ENCODE peak calls at places on chromosomes 11 and 22, in five cellular contexts. One of them, this sample, is unnamed. For H3K4me1, the result is how much of the 10 kb centered on the place peaks cover.

GRCh38 chr11:35714882-35715612 is 52.5 kb downstream of the TRIM44 start:
- DNase-seq in right cardiac atrium: no peak
- DNase-seq in PC-3: peak
- DNase-seq in hepatocyte: peak
- DNase-seq in uterus: no peak
- DNase-seq in this sample: no peak

GRCh38 chr22:50220603-50221409 is 20.0 kb downstream of the SELENOO start:
- DNase-seq in right cardiac atrium: no peak
- DNase-seq in PC-3: no peak
- DNase-seq in hepatocyte: no peak
- DNase-seq in uterus: no peak
- DNase-seq in this sample: no peak

GRCh38 chr11:84437129-84438123 is 1151.3 kb upstream of the CCDC90B start:
- DNase-seq in right cardiac atrium: no peak
- DNase-seq in PC-3: peak
- DNase-seq in hepatocyte: peak
- DNase-seq in uterus: no peak
- DNase-seq in this sample: peak

GRCh38 chr11:124801014-124801413 is 808 bp upstream of the MSANTD2 start:
- DNase-seq in right cardiac atrium: no peak
- DNase-seq in PC-3: peak
- DNase-seq in hepatocyte: peak
- DNase-seq in uterus: no peak
- DNase-seq in this sample: no peak

GRCh38 chr11:75778962-75779361 is 10.4 kb downstream of the DGAT2 start:
- DNase-seq in right cardiac atrium: no peak
- DNase-seq in PC-3: no peak
- DNase-seq in hepatocyte: no peak
- DNase-seq in uterus: no peak
- DNase-seq in this sample: no peak

GRCh38 chr11:128116447-128117240 is 470.7 kb downstream of the ETS1 start:
- DNase-seq in right cardiac atrium: no peak
- DNase-seq in PC-3: peak
- DNase-seq in hepatocyte: no peak
- DNase-seq in uterus: no peak
- DNase-seq in this sample: no peak

GRCh38 chr11:57493507-57494503 is 21.7 kb downstream of the SLC43A1 start:
- DNase-seq in right cardiac atrium: no peak
- DNase-seq in PC-3: peak
- DNase-seq in hepatocyte: peak
- DNase-seq in uterus: peak
- DNase-seq in this sample: peak

GRCh38 chr22:25824828-25825474 is 83.0 kb downstream of the MYO18B start:
- DNase-seq in right cardiac atrium: no peak
- DNase-seq in PC-3: no peak
- DNase-seq in hepatocyte: no peak
- DNase-seq in uterus: no peak
- DNase-seq in this sample: no peak

GRCh38 chr22:19195796-19196731 is 17.5 kb upstream of the SLC25A1 start:
- DNase-seq in right cardiac atrium: no peak
- DNase-seq in PC-3: no peak
- DNase-seq in hepatocyte: no peak
- DNase-seq in uterus: no peak
- DNase-seq in this sample: no peak

GRCh38 chr11:119087747-119088241 is 3.1 kb downstream of the HMBS start:
- DNase-seq in right cardiac atrium: no peak
- DNase-seq in PC-3: peak
- DNase-seq in hepatocyte: no peak
- DNase-seq in uterus: no peak
- DNase-seq in this sample: no peak

GRCh38 chr11:33417121-33417520 is 159.9 kb downstream of the HIPK3 start:
- DNase-seq in right cardiac atrium: no peak
- DNase-seq in PC-3: no peak
- DNase-seq in hepatocyte: no peak
- DNase-seq in uterus: no peak
- DNase-seq in this sample: no peak

GRCh38 chr11:36455658-36456111 is 54.4 kb downstream of the TRAF6 start:
- DNase-seq in right cardiac atrium: peak
- DNase-seq in PC-3: peak
- DNase-seq in hepatocyte: peak
- DNase-seq in uterus: peak
- DNase-seq in this sample: peak

GRCh38 chr22:24727218-24727851 is 47.2 kb downstream of the PIWIL3 start:
- DNase-seq in right cardiac atrium: no peak
- DNase-seq in PC-3: peak
- DNase-seq in hepatocyte: peak
- DNase-seq in uterus: peak
- DNase-seq in this sample: no peak

GRCh38 chr11:1762537-1763302 is 1.0 kb downstream of the CTSD start:
- DNase-seq in right cardiac atrium: no peak
- DNase-seq in PC-3: peak
- DNase-seq in hepatocyte: peak
- DNase-seq in uterus: peak
- DNase-seq in this sample: peak

GRCh38 chr11:86803641-86804040 is 3.3 kb downstream of the PRSS23 start:
- DNase-seq in right cardiac atrium: no peak
- DNase-seq in PC-3: peak
- DNase-seq in hepatocyte: no peak
- DNase-seq in uterus: no peak
- DNase-seq in this sample: no peak

GRCh38 chr11:86807356-86807755 is 7.0 kb downstream of the PRSS23 start:
- DNase-seq in right cardiac atrium: no peak
- DNase-seq in PC-3: no peak
- DNase-seq in hepatocyte: no peak
- DNase-seq in uterus: no peak
- DNase-seq in this sample: no peak

GRCh38 chr11:86806903-86807302 is 6.6 kb downstream of the PRSS23 start:
- DNase-seq in right cardiac atrium: no peak
- DNase-seq in PC-3: no peak
- DNase-seq in hepatocyte: no peak
- DNase-seq in uterus: no peak
- DNase-seq in this sample: no peak

GRCh38 chr11:86804871-86805415 is 4.6 kb downstream of the PRSS23 start:
- DNase-seq in right cardiac atrium: no peak
- DNase-seq in PC-3: no peak
- DNase-seq in hepatocyte: no peak
- DNase-seq in uterus: no peak
- DNase-seq in this sample: no peak

DNA sequence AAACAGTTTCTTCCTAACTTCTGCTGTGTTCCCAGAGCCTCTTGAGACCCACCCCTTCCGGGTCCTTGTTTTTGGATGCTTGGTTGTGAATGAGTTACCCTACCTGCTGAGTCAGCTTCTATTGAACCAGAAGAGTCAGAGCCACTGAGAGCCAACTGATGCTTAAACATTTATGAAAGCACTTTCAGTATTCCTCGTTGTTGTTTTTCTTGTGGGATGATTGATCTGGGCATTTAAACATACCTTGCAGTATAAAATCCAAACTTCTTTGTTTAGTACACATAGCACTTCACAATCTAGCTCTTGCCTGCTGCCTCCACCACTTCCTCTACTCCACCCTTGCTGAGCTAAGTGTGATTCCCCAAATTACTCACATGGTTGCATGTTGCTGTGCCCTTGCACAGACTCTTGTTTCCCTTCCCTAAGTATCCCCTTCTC is 5.5 kb downstream of the PRSS23 start:
- DNase-seq in right cardiac atrium: no peak
- DNase-seq in PC-3: peak
- DNase-seq in hepatocyte: no peak
- DNase-seq in uterus: no peak
- DNase-seq in this sample: no peak
- H3K27ac ChIP-seq in right cardiac atrium: no peak
- H3K27ac ChIP-seq in PC-3: peak
- H3K27ac ChIP-seq in hepatocyte: no peak
- H3K27ac ChIP-seq in uterus: peak
- H3K27ac ChIP-seq in this sample: peak

GRCh38 chr11:42023267-42023666 is 563.8 kb upstream of the LRRC4C start:
- DNase-seq in right cardiac atrium: no peak
- DNase-seq in PC-3: no peak
- DNase-seq in hepatocyte: no peak
- DNase-seq in uterus: no peak
- DNase-seq in this sample: no peak

GRCh38 chr11:42025404-42025803 is 566.0 kb upstream of the LRRC4C start:
- DNase-seq in right cardiac atrium: no peak
- DNase-seq in PC-3: no peak
- DNase-seq in hepatocyte: no peak
- DNase-seq in uterus: no peak
- DNase-seq in this sample: no peak

GRCh38 chr11:42021919-42022318 is 562.5 kb upstream of the LRRC4C start:
- DNase-seq in right cardiac atrium: no peak
- DNase-seq in PC-3: no peak
- DNase-seq in hepatocyte: no peak
- DNase-seq in uterus: no peak
- DNase-seq in this sample: no peak
- H3K4me1 ChIP-seq in right cardiac atrium: under half
- H3K4me1 ChIP-seq in PC-3: under half
- H3K4me1 ChIP-seq in hepatocyte: under half
- H3K4me1 ChIP-seq in uterus: under half
- H3K4me1 ChIP-seq in this sample: under half

GRCh38 chr22:23226497-23226850 is 46.2 kb downstream of the BCR start:
- DNase-seq in right cardiac atrium: no peak
- DNase-seq in PC-3: peak
- DNase-seq in hepatocyte: no peak
- DNase-seq in uterus: no peak
- DNase-seq in this sample: no peak
- H3K27ac ChIP-seq in right cardiac atrium: peak
- H3K27ac ChIP-seq in PC-3: peak
- H3K27ac ChIP-seq in hepatocyte: no peak
- H3K27ac ChIP-seq in uterus: peak
- H3K27ac ChIP-seq in this sample: peak

GRCh38 chr11:92297551-92298237 is 73.1 kb downstream of the FAT3 start:
- DNase-seq in right cardiac atrium: no peak
- DNase-seq in PC-3: no peak
- DNase-seq in hepatocyte: no peak
- DNase-seq in uterus: no peak
- DNase-seq in this sample: no peak
- H3K4me1 ChIP-seq in right cardiac atrium: under half
- H3K4me1 ChIP-seq in PC-3: under half
- H3K4me1 ChIP-seq in hepatocyte: under half
- H3K4me1 ChIP-seq in uterus: under half
- H3K4me1 ChIP-seq in this sample: under half

GRCh38 chr11:121723261-121723741 is 270.5 kb upstream of the SORL1-AS1 start:
- DNase-seq in right cardiac atrium: peak
- DNase-seq in PC-3: no peak
- DNase-seq in hepatocyte: peak
- DNase-seq in uterus: peak
- DNase-seq in this sample: no peak
- H3K27ac ChIP-seq in right cardiac atrium: peak
- H3K27ac ChIP-seq in PC-3: no peak
- H3K27ac ChIP-seq in hepatocyte: peak
- H3K27ac ChIP-seq in uterus: peak
- H3K27ac ChIP-seq in this sample: peak

DNA sequence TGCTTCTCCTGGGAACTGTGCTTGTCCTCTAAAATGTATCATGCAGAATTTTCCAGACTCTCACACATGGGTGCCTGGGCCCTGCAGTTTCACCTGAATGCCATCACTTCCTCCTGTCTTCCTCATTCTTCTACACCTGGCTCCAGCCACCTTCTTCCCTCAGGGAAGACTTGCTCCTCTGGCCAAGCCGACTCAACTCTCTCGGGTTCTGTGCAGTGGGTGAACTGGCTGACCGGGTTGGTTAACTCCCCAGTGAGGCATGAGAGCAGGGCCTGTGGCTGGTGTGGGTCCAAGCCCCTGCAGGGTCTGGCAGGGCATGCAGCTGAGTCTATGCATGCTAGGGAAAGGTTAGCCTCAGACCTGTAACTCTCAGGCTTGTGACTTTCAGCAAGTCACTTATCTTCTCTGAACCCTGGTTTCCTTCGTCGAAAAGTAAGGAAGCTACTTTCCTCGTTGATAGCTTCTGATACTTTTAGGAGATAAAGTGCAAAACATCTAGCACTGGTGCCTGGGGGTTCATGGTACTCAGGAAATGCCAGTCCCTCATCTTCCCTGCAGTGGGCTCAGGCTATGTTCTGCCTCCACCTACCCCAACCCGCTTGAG is 11.9 kb downstream of the CD82 start:
- DNase-seq in right cardiac atrium: no peak
- DNase-seq in PC-3: no peak
- DNase-seq in hepatocyte: no peak
- DNase-seq in uterus: no peak
- DNase-seq in this sample: no peak
- H3K4me1 ChIP-seq in right cardiac atrium: under half
- H3K4me1 ChIP-seq in PC-3: under half
- H3K4me1 ChIP-seq in hepatocyte: under half
- H3K4me1 ChIP-seq in uterus: under half
- H3K4me1 ChIP-seq in this sample: under half

DNA sequence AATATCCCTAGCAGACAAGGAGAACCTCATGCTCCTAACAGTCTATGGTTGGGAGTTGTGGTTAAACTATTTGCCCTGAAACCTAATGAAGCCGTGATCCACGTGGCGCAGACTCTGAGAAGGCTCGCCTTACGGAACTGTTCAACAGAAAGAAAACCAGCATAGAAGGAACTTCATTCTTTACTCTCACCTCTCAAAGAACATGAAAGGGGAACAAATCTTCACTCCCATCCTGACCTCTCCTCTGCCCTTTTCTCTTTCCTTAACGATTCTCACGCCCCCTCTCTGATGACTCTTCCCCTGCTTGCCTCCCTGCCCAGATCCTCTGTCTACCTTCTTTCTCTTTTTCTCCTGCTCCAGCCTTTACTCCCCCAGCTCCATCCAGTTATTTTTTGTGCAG is 54.2 kb downstream of the IRAG1 start:
- DNase-seq in right cardiac atrium: no peak
- DNase-seq in PC-3: no peak
- DNase-seq in hepatocyte: no peak
- DNase-seq in uterus: peak
- DNase-seq in this sample: no peak
- H3K27ac ChIP-seq in right cardiac atrium: peak
- H3K27ac ChIP-seq in PC-3: no peak
- H3K27ac ChIP-seq in hepatocyte: no peak
- H3K27ac ChIP-seq in uterus: peak
- H3K27ac ChIP-seq in this sample: peak

GRCh38 chr11:86673055-86673843 is 833 bp upstream of the ME3 start:
- DNase-seq in right cardiac atrium: no peak
- DNase-seq in PC-3: no peak
- DNase-seq in hepatocyte: no peak
- DNase-seq in uterus: no peak
- DNase-seq in this sample: no peak
- H3K4me1 ChIP-seq in right cardiac atrium: under half
- H3K4me1 ChIP-seq in PC-3: under half
- H3K4me1 ChIP-seq in hepatocyte: under half
- H3K4me1 ChIP-seq in uterus: under half
- H3K4me1 ChIP-seq in this sample: half or more

GRCh38 chr11:23961503-23962338 is 535.1 kb upstream of the LUZP2 start:
- DNase-seq in right cardiac atrium: peak
- DNase-seq in PC-3: no peak
- DNase-seq in hepatocyte: no peak
- DNase-seq in uterus: no peak
- DNase-seq in this sample: no peak
- H3K27ac ChIP-seq in right cardiac atrium: no peak
- H3K27ac ChIP-seq in PC-3: no peak
- H3K27ac ChIP-seq in hepatocyte: no peak
- H3K27ac ChIP-seq in uterus: no peak
- H3K27ac ChIP-seq in this sample: no peak

This sample was measured in transverse colon.